ENCODE peak calls at places on chromosome 18, in four cellular contexts. S is aorta, H is left colon, Z is memory B cell. G is an unnamed sample.

GRCh38 chr18:59484796-59485328 is 125.8 kb upstream of the LMAN1 start:
- ATAC-seq in S (peak; percentile 80), H (no peak), Z (no peak), G (peak; percentile 75)

GRCh38 chr18:75276813-75277628 is 66.4 kb downstream of the TSHZ1 start:
- ATAC-seq in S (no peak), H (no peak), Z (no peak), G (no peak)

GRCh38 chr18:40124107-40124506 is 1830.9 kb upstream of the PIK3C3 start:
- ATAC-seq in S (no peak), H (no peak), Z (no peak), G (no peak)

GRCh38 chr18:9802774-9803697 is 82.7 kb upstream of the TXNDC2 start:
- ATAC-seq in S (peak; percentile 11), H (no peak), Z (no peak), G (no peak)

GRCh38 chr18:44904768-44905167 is 224.1 kb downstream of the SETBP1 start:
- ATAC-seq in S (no peak), H (no peak), Z (no peak), G (no peak)

GRCh38 chr18:62841405-62841804 is 126.1 kb downstream of the PHLPP1 start:
- ATAC-seq in S (no peak), H (no peak), Z (no peak), G (no peak)

GRCh38 chr18:74982946-74983635 is 225.8 kb downstream of the PTGR3 start:
- ATAC-seq in S (no peak), H (peak; percentile 48), Z (no peak), G (peak; percentile 69)

GRCh38 chr18:58025733-58026132 is 18.3 kb upstream of the NEDD4L start:
- ATAC-seq in S (no peak), H (no peak), Z (no peak), G (no peak)

GRCh38 chr18:50454379-50455005 is 79.6 kb downstream of the SKA1 start:
- ATAC-seq in S (no peak), H (no peak), Z (no peak), G (no peak)

GRCh38 chr18:12434541-12434929 is 26.8 kb downstream of the PRELID3A start:
- ATAC-seq in S (no peak), H (no peak), Z (no peak), G (no peak)

GRCh38 chr18:73458186-73458964 is 590.6 kb upstream of the NETO1 start:
- ATAC-seq in S (no peak), H (no peak), Z (no peak), G (no peak)

GRCh38 chr18:77087391-77088141 is 45.0 kb downstream of the MBP start:
- ATAC-seq in S (peak; percentile 80), H (peak; percentile 74), Z (no peak), G (peak; percentile 74)

GRCh38 chr18:7626922-7627440 is 59.9 kb downstream of the PTPRM start:
- ATAC-seq in S (peak; percentile 48), H (no peak), Z (no peak), G (peak; percentile 77)

GRCh38 chr18:13548944-13549878 is 177.1 kb downstream of the FAM210A start:
- ATAC-seq in S (no peak), H (no peak), Z (peak; percentile 86), G (peak; percentile 65)

GRCh38 chr18:9838144-9838877 is 47.5 kb upstream of the TXNDC2 start:
- ATAC-seq in S (no peak), H (no peak), Z (no peak), G (no peak)

GRCh38 chr18:5707586-5707985 is 163.8 kb upstream of the EPB41L3 start:
- ATAC-seq in S (no peak), H (no peak), Z (no peak), G (no peak)

GRCh38 chr18:77062518-77063003 is 70.0 kb downstream of the MBP start:
- ATAC-seq in S (no peak), H (peak; percentile 15), Z (peak; percentile 75), G (no peak)

G was measured in gastroesophageal sphincter.